ENCODE peak calls at places on chromosomes 7 and 10, in ten cellular contexts. M is fibroblast of lung, Q is neural progenitor cell, H is A549, V is hepatocyte, K is PC-3, D is H9, A is GM23338, E is mammary epithelial cell, R is neuronal stem cell. Y is an unnamed sample.
A peak's percentile ranks its signal among the peaks of the same experiment; 100 is the strongest.

GRCh38 chr7:101754432-101755159 is 62.8 kb upstream of the CUX1 start:
- DNase-seq in M (peak; percentile 54), V (peak; percentile 35), Q (no peak), K (peak; percentile 23), D (no peak), A (no peak), R (no peak), E (peak; percentile 45), H (peak; percentile 60), Y (no peak)

GRCh38 chr7:3494890-3495289 is 193.8 kb downstream of the SDK1 start:
- DNase-seq in E (no peak), K (no peak), V (no peak), Q (no peak), H (no peak), R (no peak), M (no peak), A (no peak), D (no peak), Y (no peak)

GRCh38 chr10:89207181-89207800 is at the start of gene CH25H:
- DNase-seq in E (peak; percentile 66), H (peak; percentile 46), R (peak; percentile 63), V (peak; percentile 78), D (peak; percentile 77), M (peak; percentile 81), Q (peak; percentile 81), K (peak; percentile 14), A (peak; percentile 86), Y (peak; percentile 82)

GRCh38 chr7:73605601-73606220 is 18.6 kb downstream of the MLXIPL start:
- DNase-seq in H (no peak), A (no peak), M (no peak), V (no peak), D (no peak), R (no peak), K (no peak), E (no peak), Q (no peak), Y (no peak)

GRCh38 chr7:1844336-1844955 is 174.4 kb downstream of the ELFN1 start:
- DNase-seq in K (no peak), A (no peak), R (no peak), Q (no peak), E (no peak), D (no peak), M (no peak), H (no peak), V (no peak), Y (no peak)

GRCh38 chr7:144834516-144835165 is 1.2 kb downstream of the TPK1 start:
- DNase-seq in V (peak; percentile 17), E (no peak), K (no peak), D (no peak), M (no peak), H (no peak), A (peak; percentile 21), R (no peak), Q (no peak), Y (no peak)

GRCh38 chr10:93369588-93370164 is 112.5 kb downstream of the MYOF start:
- DNase-seq in K (no peak), Q (no peak), M (no peak), E (no peak), D (no peak), A (no peak), V (no peak), R (no peak), H (no peak), Y (no peak)

GRCh38 chr10:60856405-60856804 is 78.1 kb downstream of the CDK1 start:
- DNase-seq in D (no peak), K (no peak), M (no peak), A (no peak), H (no peak), E (no peak), R (no peak), V (no peak), Q (no peak), Y (no peak)

GRCh38 chr7:144255471-144255897 is 9.1 kb downstream of the OR2A7 start:
- DNase-seq in R (no peak), H (no peak), Q (no peak), D (peak; percentile 20), E (no peak), K (no peak), M (no peak), V (peak; percentile 3), A (peak; percentile 5), Y (peak; percentile 77)

GRCh38 chr7:32479574-32480200 is 10.5 kb downstream of the LSM5 start:
- DNase-seq in M (peak; percentile 67), K (peak; percentile 68), V (peak; percentile 63), D (no peak), A (peak; percentile 75), R (no peak), Q (peak; percentile 61), E (peak; percentile 29), H (peak; percentile 62), Y (peak; percentile 63)

GRCh38 chr10:132677096-132677904 is 108.6 kb downstream of the NKX6-2 start:
- DNase-seq in R (no peak), H (no peak), V (no peak), A (no peak), D (peak; percentile 13), M (no peak), K (no peak), E (no peak), Q (no peak), Y (no peak)

GRCh38 chr10:7817576-7817975 is 729 bp upstream of the TAF3 start:
- DNase-seq in H (no peak), R (no peak), E (no peak), K (no peak), Q (peak; percentile 12), D (no peak), V (no peak), M (no peak), A (peak; percentile 68), Y (peak; percentile 32)

GRCh38 chr7:80596933-80597517 is 41.4 kb upstream of the CD36 start:
- DNase-seq in V (no peak), K (no peak), R (no peak), D (no peak), H (no peak), A (no peak), M (peak; percentile 38), E (no peak), Q (no peak), Y (no peak)

GRCh38 chr7:577971-578370 is 58.3 kb upstream of the PDGFA start:
- DNase-seq in K (no peak), A (peak; percentile 44), R (no peak), V (no peak), Q (peak; percentile 60), M (no peak), H (no peak), D (no peak), E (no peak), Y (peak; percentile 36)

GRCh38 chr10:105585753-105586152 is 944.7 kb downstream of the SORCS3 start:
- DNase-seq in Q (no peak), M (peak; percentile 12), R (no peak), A (peak; percentile 66), V (peak; percentile 5), K (peak; percentile 35), H (no peak), E (peak; percentile 12), D (no peak), Y (peak; percentile 71)

GRCh38 chr7:932651-932975 is 21.9 kb downstream of the ADAP1 start:
- DNase-seq in E (no peak), V (no peak), Q (no peak), A (no peak), D (no peak), R (no peak), H (no peak), M (no peak), K (no peak), Y (no peak)

DNA sequence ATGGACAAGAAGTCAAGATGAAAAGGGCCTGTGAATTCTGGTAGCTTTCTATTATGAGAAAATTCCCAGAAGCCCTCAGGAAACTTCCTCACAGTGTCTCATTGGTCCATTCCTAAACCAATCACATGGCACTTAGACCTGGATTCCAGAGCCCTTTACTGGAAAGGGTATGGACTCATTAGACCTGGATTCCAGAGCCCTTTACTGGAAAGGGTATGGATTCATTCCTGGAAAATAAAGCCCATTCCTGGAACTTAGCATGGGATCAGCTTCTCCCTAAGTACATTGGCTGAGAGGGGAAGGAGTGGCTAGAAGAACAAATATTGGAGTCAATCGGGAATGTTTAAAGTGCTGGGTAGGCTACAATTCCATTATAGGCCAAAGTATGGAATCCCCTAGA is 3.7 kb upstream of the CACUL1 start:
- DNase-seq in E (no peak), R (no peak), Q (no peak), K (no peak), M (no peak), V (no peak), A (no peak), H (no peak), D (no peak), Y (no peak)
- H3K4me2 ChIP-seq in E (no peak overlapping the region), R (no peak overlapping the region), Q (no peak overlapping the region), K (no peak overlapping the region), M (no peak overlapping the region), V (no peak overlapping the region), A (no peak overlapping the region), H (no peak overlapping the region), D (no peak overlapping the region), Y (no peak overlapping the region)

GRCh38 chr7:128837521-128837921 is 7.3 kb downstream of the FLNC start:
- DNase-seq in E (no peak), K (no peak), H (no peak), A (no peak), D (no peak), R (no peak), M (no peak), Q (no peak), V (no peak), Y (no peak)
- H3K4me1 ChIP-seq in E (no peaks in the 10 kb centered on the region), K (peaks cover 17% of the 10 kb centered on the region), H (peaks cover 14% of the 10 kb centered on the region), A (peaks cover 18% of the 10 kb centered on the region), D (peaks cover 5% of the 10 kb centered on the region), R (peaks cover 16% of the 10 kb centered on the region), M (peaks cover 9% of the 10 kb centered on the region), Q (peaks cover 21% of the 10 kb centered on the region), V (peaks cover 19% of the 10 kb centered on the region), Y (peaks cover 7% of the 10 kb centered on the region)

DNA sequence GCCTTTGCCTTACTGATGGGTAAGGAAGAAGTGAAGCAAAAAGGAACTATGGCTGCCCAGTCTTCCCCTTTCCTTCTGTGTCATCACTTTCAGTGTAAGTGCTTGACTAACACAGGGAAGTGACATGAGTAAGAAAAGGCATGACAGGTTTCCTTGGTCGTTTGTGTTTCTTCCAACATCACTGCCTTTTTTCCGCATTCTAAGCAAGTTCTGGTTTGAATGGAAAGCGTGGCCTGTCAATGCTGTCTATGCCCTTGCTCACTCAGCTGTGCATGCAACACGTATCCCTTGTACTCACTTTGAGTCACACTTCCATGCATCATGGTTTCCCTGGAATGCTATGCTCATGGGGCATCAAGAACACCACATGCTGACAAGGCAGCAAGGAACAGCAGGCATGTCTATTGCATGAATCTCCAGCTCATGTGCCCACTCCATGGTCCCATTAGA is 111.8 kb downstream of the OAT start:
- DNase-seq in H (no peak), K (peak; percentile 2), D (no peak), R (no peak), Q (no peak), V (no peak), E (peak; percentile 45), M (no peak), A (no peak), Y (no peak)
- H3K4me2 ChIP-seq in H (no peak overlapping the region), K (no peak overlapping the region), D (no peak overlapping the region), R (no peak overlapping the region), Q (no peak overlapping the region), V (no peak overlapping the region), E (no peak overlapping the region), M (no peak overlapping the region), A (no peak overlapping the region), Y (no peak overlapping the region)

DNA sequence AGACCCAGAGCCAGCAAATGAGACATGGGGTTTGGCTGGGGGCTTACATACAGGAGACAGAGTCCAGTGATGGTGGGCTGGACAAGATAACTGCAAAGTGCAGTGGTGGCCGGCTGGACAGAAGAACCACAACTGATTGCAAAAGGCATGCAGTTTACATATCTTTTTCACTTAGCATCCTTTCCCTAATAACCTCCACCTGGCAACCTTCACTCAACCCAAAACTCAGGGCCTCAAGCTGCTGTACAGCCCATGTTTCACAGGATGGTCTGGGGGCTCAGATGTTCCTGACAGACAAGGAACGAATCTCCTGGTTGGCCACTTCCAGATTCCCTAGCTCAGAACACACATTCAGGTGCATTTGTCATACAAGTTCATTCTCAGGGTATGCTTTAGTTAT is 7.8 kb upstream of the PDCD4 start:
- DNase-seq in E (no peak), H (no peak), K (no peak), R (no peak), Q (no peak), V (no peak), D (no peak), A (no peak), M (no peak), Y (no peak)
- H3K4me1 ChIP-seq in E (peaks cover 46% of the 10 kb centered on the region), H (peaks cover 37% of the 10 kb centered on the region), K (peaks cover 20% of the 10 kb centered on the region), R (peaks cover 13% of the 10 kb centered on the region), Q (peaks cover 36% of the 10 kb centered on the region), V (peaks cover 72% of the 10 kb centered on the region), D (no peaks in the 10 kb centered on the region), A (no peaks in the 10 kb centered on the region), M (peaks cover 8% of the 10 kb centered on the region), Y (peaks cover 2% of the 10 kb centered on the region)

Y was measured in mesendoderm.